ENCODE peak calls at places on chromosomes 3 and 15, in five cellular contexts. T is PC-3, W is Calu3, O is gastrocnemius medialis, S is IMR-90. B is an unnamed sample.

GRCh38 chr3:43243590-43244587 is 42.5 kb upstream of the SNRK start:
- DNase-seq in T (no peak), S (no peak), W (no peak), O (no peak), B (no peak)

GRCh38 chr15:77071338-77072223 is 672 bp upstream of the TSPAN3 start:
- DNase-seq in O (no peak), W (no peak), T (no peak), S (no peak), B (no peak)

GRCh38 chr15:91136386-91136923 is 36.4 kb downstream of the SV2B start:
- DNase-seq in O (no peak), W (no peak), T (no peak), S (no peak), B (no peak)

GRCh38 chr15:28006116-28006911 is 92.8 kb downstream of the OCA2 start:
- DNase-seq in O (no peak), T (no peak), W (no peak), S (no peak), B (no peak)

GRCh38 chr3:115248274-115248673 is 101.2 kb upstream of the ZBTB20 start:
- DNase-seq in O (no peak), W (no peak), S (peak), T (peak), B (no peak)

GRCh38 chr3:43378066-43378935 is 92.0 kb downstream of the SNRK start:
- DNase-seq in W (peak), O (no peak), T (peak), S (peak), B (peak)

GRCh38 chr3:105417538-105418289 is 51.0 kb downstream of the ALCAM start:
- DNase-seq in O (no peak), S (peak), W (no peak), T (peak), B (no peak)

GRCh38 chr3:99842826-99843589 is 25.3 kb downstream of the CMSS1 start:
- DNase-seq in T (peak), S (peak), O (no peak), W (no peak), B (no peak)

GRCh38 chr3:54863366-54863765 is 64.5 kb downstream of the LRTM1 start:
- DNase-seq in S (no peak), T (no peak), W (no peak), O (no peak), B (no peak)

GRCh38 chr3:156628095-156628690 is 46.2 kb upstream of the TIPARP start:
- DNase-seq in S (peak), T (peak), O (no peak), W (peak), B (no peak)

GRCh38 chr15:35695002-35695401 is 149.0 kb upstream of the DPH6 start:
- DNase-seq in T (no peak), S (no peak), W (no peak), O (no peak), B (no peak)

DNA sequence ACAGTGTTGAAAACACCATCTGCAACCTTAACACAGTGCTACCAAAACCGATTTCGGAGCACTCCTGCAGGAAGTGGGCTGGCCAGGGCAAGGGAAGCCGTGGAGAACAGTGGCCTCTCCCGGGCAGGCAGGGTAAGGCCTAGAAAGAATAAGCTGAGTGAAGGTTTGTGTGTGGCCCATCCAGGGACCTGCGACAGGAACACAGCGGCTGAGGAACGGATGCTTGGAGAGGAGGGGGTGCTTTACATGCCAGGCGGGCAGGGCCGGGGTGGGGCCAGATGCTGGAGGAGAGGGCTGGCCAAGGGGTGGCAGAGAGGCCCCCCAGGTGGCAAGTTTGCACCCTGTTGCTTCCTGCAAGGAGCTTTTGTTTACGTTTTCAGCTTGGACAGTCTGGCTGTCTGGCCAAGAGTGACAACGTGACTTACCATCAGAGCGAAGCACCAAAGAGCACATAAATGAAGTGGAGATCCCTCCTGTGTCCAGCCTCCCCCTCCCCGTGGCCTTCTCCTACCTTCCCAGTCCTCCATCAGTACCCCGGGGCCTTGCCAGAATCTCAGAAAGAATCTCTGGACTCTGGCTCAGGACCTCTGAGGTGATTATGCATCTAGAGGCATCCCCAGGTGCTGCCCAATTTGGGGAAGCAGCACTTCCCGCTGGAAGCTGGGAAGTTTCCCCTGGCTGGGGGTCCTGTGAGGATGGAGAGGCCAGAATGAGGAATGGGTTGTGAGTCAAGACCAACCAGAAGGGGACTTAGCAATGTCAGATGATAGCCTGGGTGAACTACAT is 156.4 kb downstream of the PGPEP1L start:
- DNase-seq in W (peak), S (peak), T (peak), O (peak), B (peak)
- TF ChIP-seq CTCF in W (peak), S (peak), T (peak), O (peak), B (peak)

GRCh38 chr3:122926322-122926721 is 101.2 kb downstream of the SEMA5B start:
- DNase-seq in S (no peak), T (no peak), O (no peak), W (no peak), B (no peak)

GRCh38 chr3:122926811-122927210 is 100.8 kb downstream of the SEMA5B start:
- DNase-seq in W (no peak), S (no peak), T (no peak), O (no peak), B (no peak)

GRCh38 chr3:122927726-122928125 is 99.8 kb downstream of the SEMA5B start:
- DNase-seq in W (no peak), O (no peak), S (no peak), T (no peak), B (no peak)

GRCh38 chr3:122923611-122924010 is 104.0 kb downstream of the SEMA5B start:
- DNase-seq in T (no peak), S (no peak), W (no peak), O (no peak), B (no peak)

GRCh38 chr3:122925756-122926155 is 101.8 kb downstream of the SEMA5B start:
- DNase-seq in O (no peak), S (no peak), T (no peak), W (no peak), B (no peak)
- TF ChIP-seq CTCF in O (no peak), S (no peak), T (no peak), W (no peak), B (no peak)

GRCh38 chr3:149832086-149832485 is 19.1 kb downstream of the RNF13 start:
- DNase-seq in W (no peak), S (peak), O (no peak), T (no peak), B (no peak)

GRCh38 chr3:149833241-149833640 is 20.2 kb downstream of the RNF13 start:
- DNase-seq in T (no peak), W (no peak), O (no peak), S (no peak), B (no peak)

GRCh38 chr3:149828390-149828789 is 15.4 kb downstream of the RNF13 start:
- DNase-seq in T (no peak), W (no peak), S (no peak), O (no peak), B (no peak)

GRCh38 chr3:149830902-149831301 is 17.9 kb downstream of the RNF13 start:
- DNase-seq in W (no peak), S (no peak), O (no peak), T (no peak), B (no peak)

GRCh38 chr3:149831321-149831720 is 18.3 kb downstream of the RNF13 start:
- DNase-seq in S (no peak), T (no peak), O (no peak), W (no peak), B (no peak)
- TF ChIP-seq CTCF in S (no peak), T (no peak), O (no peak), W (no peak), B (no peak)

DNA sequence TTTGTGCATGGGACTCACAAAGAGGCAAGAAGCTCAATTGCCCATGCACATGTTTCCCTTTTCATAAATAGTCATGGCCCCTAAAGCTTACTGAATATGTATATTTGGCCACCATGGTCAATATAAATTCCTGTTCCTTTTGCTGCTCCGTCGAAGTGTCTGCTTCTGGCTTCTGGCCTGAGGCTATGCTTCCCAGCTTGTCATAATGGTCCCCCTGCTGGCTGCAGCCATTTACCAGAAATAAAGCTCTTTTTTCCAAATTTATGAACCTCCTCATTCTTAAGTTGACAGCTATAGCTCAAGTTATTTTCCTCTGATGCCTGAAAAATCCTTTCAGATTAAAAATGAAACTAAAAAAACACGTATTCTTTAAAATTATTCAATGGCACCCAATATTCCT is 602.1 kb downstream of the VGLL3 start:
- DNase-seq in T (peak), W (peak), S (no peak), O (no peak), B (peak)
- TF ChIP-seq CTCF in T (peak), W (peak), S (no peak), O (no peak), B (peak)

GRCh38 chr15:94582368-94582767 is 351.0 kb downstream of the MCTP2 start:
- DNase-seq in O (no peak), W (peak), S (no peak), T (peak), B (peak)
- TF ChIP-seq CTCF in O (no peak), W (no peak), S (no peak), T (peak), B (no peak)